ENCODE peak calls at places on chromosomes 11 and 22, in five cellular contexts. I is IMR-90; T is activated CD4-positive, alpha-beta T cell treated with anti-CD3 and anti-CD28 coated beads for 24 hours; O is NCI-H1105; A is SK-N-SH. B is an unnamed sample.
A peak's percentile ranks its signal among the peaks of the same experiment; 100 is the strongest.

GRCh38 chr11:124676386-124676785 is 2.7 kb downstream of the SPA17 start:
- DNase-seq in I (peak; percentile 67), T (no peak), O (no peak), A (no peak), B (no peak)

GRCh38 chr11:47179655-47179991 is 2.9 kb upstream of the ARFGAP2 start:
- DNase-seq in I (peak; percentile 35), T (no peak), O (no peak), A (peak; percentile 81), B (peak; percentile 63)

GRCh38 chr11:82899957-82900276 is 313 bp downstream of the PRCP start:
- DNase-seq in I (no peak), T (peak; percentile 4), O (no peak), A (peak; percentile 11), B (no peak)

GRCh38 chr11:94519478-94520084 is 7.3 kb downstream of the C11orf97 start:
- DNase-seq in I (peak; percentile 49), T (no peak), O (no peak), A (peak; percentile 38), B (peak; percentile 10)

GRCh38 chr11:28228196-28228595 is 120.0 kb downstream of the METTL15 start:
- DNase-seq in I (peak; percentile 68), T (no peak), O (no peak), A (no peak), B (no peak)

GRCh38 chr11:114111369-114112042 is 52.0 kb downstream of the ZBTB16 start:
- DNase-seq in I (no peak), T (no peak), O (no peak), A (no peak), B (no peak)

GRCh38 chr11:111982532-111983186 is 42.5 kb upstream of the DLAT start:
- DNase-seq in I (no peak), T (no peak), O (no peak), A (no peak), B (no peak)

GRCh38 chr22:42962295-42963230 is 52.4 kb downstream of the PACSIN2 start:
- DNase-seq in I (peak; percentile 47), T (no peak), O (no peak), A (no peak), B (peak; percentile 21)

GRCh38 chr22:42676059-42676607 is 26.9 kb upstream of the CYB5R3 start:
- DNase-seq in I (peak; percentile 43), T (no peak), O (no peak), A (no peak), B (no peak)

B was measured in SJSA1.